ENCODE peak calls at places on chromosomes 12 and 14, in five cellular contexts. D is Peyer's patch, Z is fibroblast of the aortic adventitia, N is GM12865, B is ascending aorta. T is an unnamed sample.

GRCh38 chr14:58955294-58955821 is 233.1 kb upstream of the DAAM1 start:
- DNase-seq in D (no peak), Z (peak; percentile 74), N (peak; percentile 68), B (no peak), T (no peak)

GRCh38 chr14:33210304-33210703 is 271.6 kb downstream of the NPAS3 start:
- DNase-seq in D (no peak), Z (peak; percentile 8), N (no peak), B (no peak), T (peak; percentile 52)

GRCh38 chr12:88036368-88036965 is 7.3 kb upstream of the C12orf50 start:
- DNase-seq in D (no peak), Z (peak; percentile 58), N (no peak), B (no peak), T (peak; percentile 86)

GRCh38 chr14:105260826-105261438 is 12.6 kb downstream of the BTBD6 start:
- DNase-seq in D (no peak), Z (no peak), N (no peak), B (no peak), T (no peak)

GRCh38 chr12:49548822-49549648 is 10.2 kb downstream of the KCNH3 start:
- DNase-seq in D (no peak), Z (no peak), N (no peak), B (no peak), T (no peak)

GRCh38 chr12:59619461-59620240 is 23.8 kb downstream of the SLC16A7 start:
- DNase-seq in D (no peak), Z (no peak), N (no peak), B (no peak), T (no peak)

GRCh38 chr12:113422030-113422900 is at the start of gene SDSL:
- DNase-seq in D (peak; percentile 79), Z (peak; percentile 80), N (peak; percentile 84), B (peak; percentile 84), T (peak; percentile 88)

GRCh38 chr14:31806249-31806648 is 245.0 kb downstream of the NUBPL start:
- DNase-seq in D (no peak), Z (no peak), N (no peak), B (no peak), T (no peak)

GRCh38 chr14:76863724-76864407 is 37.7 kb downstream of the LRRC74A start:
- DNase-seq in D (peak; percentile 53), Z (no peak), N (peak; percentile 52), B (no peak), T (no peak)

GRCh38 chr12:124652661-124653060 is 85.2 kb upstream of the NCOR2 start:
- DNase-seq in D (no peak), Z (no peak), N (no peak), B (no peak), T (no peak)

GRCh38 chr14:73047808-73048207 is 10.5 kb upstream of the RBM25 start:
- DNase-seq in D (no peak), Z (no peak), N (no peak), B (no peak), T (peak; percentile 47)

GRCh38 chr12:29309320-29309902 is 71.6 kb downstream of the ERGIC2 start:
- DNase-seq in D (no peak), Z (peak; percentile 67), N (no peak), B (no peak), T (peak; percentile 30)

GRCh38 chr12:68915055-68915454 is 17.9 kb downstream of the CPM start:
- DNase-seq in D (no peak), Z (peak; percentile 90), N (no peak), B (no peak), T (peak; percentile 35)

GRCh38 chr12:29164477-29165163 is 15.5 kb downstream of the FAR2 start:
- DNase-seq in D (no peak), Z (peak; percentile 40), N (peak; percentile 71), B (no peak), T (peak; percentile 54)

GRCh38 chr12:74891276-74891675 is 318.4 kb downstream of the KCNC2 start:
- DNase-seq in D (no peak), Z (no peak), N (no peak), B (no peak), T (no peak)

GRCh38 chr14:54108481-54109471 is 152.2 kb upstream of the BMP4 start:
- DNase-seq in D (no peak), Z (peak; percentile 95), N (peak; percentile 1), B (no peak), T (peak; percentile 69)

GRCh38 chr12:8661751-8662150 is 875 bp downstream of the MFAP5 start:
- DNase-seq in D (no peak), Z (peak; percentile 51), N (no peak), B (no peak), T (no peak)
- H3K4me3 ChIP-seq in D (no peak overlapping the region), Z (peak overlapping the region; percentile 82), N (no peak overlapping the region), B (no peak overlapping the region), T (no peak overlapping the region)

DNA sequence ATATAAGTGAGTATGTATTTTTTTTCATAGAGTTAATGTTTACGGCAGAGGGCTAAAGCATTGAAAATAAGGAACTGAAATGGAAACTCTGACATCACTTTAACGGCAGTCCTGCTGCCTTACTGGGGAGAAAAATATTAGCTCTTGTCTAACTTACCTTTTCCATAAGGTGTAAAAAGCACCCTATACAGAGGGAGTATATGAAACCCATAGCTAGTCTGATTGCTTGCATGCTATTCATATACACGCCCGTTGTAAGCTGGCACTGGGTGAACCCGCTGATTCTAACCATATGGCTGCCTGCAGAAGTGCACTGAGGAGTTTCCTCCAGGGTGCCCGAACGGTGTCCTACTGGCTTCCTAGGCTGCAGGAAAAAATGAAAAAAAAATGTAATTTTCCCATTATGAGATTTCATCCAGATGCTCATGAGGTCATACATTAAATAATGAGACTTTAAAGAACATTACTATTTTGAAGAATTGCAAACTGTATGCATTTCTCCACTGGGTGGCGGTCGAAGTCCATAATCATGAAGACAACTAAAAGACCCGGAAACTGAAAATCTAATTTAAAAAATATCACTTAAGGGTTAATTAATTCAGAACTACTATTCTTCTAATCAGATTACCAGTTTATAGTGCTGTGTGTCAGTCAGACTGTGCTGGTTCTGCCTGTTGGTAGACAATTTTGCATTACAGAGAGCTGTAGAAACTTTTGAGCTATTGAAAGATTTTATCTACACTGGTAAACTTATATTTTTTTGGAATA is 144.7 kb downstream of the ALX1 start:
- DNase-seq in D (peak; percentile 63), Z (peak; percentile 35), N (peak; percentile 55), B (no peak), T (peak; percentile 41)
- TF ChIP-seq CTCF in D (peak; percentile 66), Z (peak; percentile 47), N (peak; percentile 43), B (no peak), T (peak; percentile 49)

DNA sequence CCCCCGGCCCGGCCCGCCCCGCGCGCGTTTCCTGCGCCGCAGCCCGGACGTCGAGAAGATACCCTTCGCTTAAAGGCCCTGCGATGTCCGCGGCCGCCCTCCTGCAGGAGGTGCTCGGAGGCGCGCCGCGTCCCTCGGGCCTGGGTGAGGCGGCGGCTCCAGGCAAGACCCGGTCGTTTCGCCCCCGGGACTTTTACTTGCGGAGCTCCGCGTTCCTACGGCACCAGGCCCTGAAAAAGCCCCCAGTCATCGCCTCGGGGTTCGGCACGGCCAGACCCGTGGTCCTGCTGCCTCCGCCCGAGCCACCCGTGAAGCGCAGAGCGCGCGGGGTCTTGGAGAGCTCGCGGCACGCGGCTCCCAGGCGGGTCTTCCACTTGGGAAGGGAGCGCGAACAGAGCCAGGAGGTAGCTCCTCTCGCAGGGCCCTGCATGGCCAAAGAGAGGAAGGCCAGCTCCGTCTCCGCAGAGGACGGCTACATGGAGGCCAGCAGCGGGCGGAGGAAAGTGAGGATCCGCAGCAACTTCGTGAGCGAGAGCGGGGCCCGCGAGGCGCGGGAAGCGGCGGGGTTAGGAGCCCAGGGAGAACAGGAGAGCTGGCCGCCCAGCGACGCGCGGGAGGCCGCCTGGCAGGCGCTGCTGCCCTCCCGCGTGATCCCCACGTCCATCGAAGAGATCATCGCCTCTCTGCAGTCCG is 26.9 kb downstream of the TTC6 start:
- DNase-seq in D (no peak), Z (peak; percentile 14), N (no peak), B (no peak), T (no peak)
- H3K4me3 ChIP-seq in D (no peak overlapping the region), Z (peak overlapping the region; percentile 29), N (no peak overlapping the region), B (no peak overlapping the region), T (no peak overlapping the region)

GRCh38 chr12:52361553-52361952 is 5.7 kb downstream of the KRT85 start:
- DNase-seq in D (no peak), Z (no peak), N (no peak), B (peak; percentile 18), T (no peak)

GRCh38 chr12:52360663-52361271 is 6.5 kb downstream of the KRT85 start:
- DNase-seq in D (no peak), Z (no peak), N (no peak), B (peak; percentile 61), T (peak; percentile 52)

GRCh38 chr12:52364061-52364460 is 3.2 kb downstream of the KRT85 start:
- DNase-seq in D (no peak), Z (no peak), N (no peak), B (no peak), T (no peak)

GRCh38 chr12:52363111-52363679 is 4.1 kb downstream of the KRT85 start:
- DNase-seq in D (no peak), Z (no peak), N (no peak), B (no peak), T (no peak)

DNA sequence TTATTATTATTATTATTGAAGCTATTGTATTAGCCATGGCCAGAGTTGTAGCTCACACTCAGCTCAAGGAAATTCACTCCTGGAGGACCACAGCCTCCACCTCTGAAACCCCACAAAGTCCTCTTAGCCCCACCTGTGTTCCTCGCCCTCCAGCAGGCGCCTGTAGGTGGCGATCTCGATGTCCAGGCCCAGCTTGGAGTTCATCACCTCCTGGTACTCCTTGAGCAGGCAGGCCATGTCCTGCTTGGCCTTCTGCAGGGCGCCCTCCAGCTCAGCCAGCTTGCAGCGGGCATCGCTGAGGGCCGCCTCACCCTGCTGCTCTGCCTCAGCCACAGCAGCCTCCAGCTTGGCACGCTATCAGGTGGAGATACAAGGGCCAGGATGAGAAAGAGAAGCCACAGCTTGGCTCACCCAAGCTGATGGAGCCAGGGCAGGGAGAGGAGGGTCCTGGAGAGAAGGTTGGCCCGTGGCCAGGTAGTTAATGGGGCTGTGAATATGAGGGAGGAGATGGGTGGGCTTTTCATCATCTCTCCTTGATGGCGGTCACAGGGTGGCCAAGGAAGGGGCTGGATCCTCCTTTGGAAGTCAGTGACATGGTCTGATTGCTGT is 5.1 kb downstream of the KRT85 start:
- DNase-seq in D (no peak), Z (no peak), N (peak; percentile 9), B (no peak), T (no peak)
- TF ChIP-seq CTCF in D (no peak), Z (no peak), N (peak; percentile 29), B (no peak), T (peak; percentile 12)

GRCh38 chr12:57111046-57111698 is at the start of gene STAT6:
- DNase-seq in D (peak; percentile 96), Z (peak; percentile 93), N (peak; percentile 93), B (peak; percentile 92), T (peak; percentile 86)

GRCh38 chr12:57116580-57117281 is 5.6 kb upstream of the STAT6 start:
- DNase-seq in D (no peak), Z (no peak), N (no peak), B (no peak), T (no peak)

GRCh38 chr12:57109207-57110160 is 1.7 kb downstream of the STAT6 start:
- DNase-seq in D (no peak), Z (no peak), N (no peak), B (no peak), T (no peak)

GRCh38 chr12:57110189-57111045 is 745 bp downstream of the STAT6 start:
- DNase-seq in D (peak; percentile 93), Z (peak; percentile 50), N (peak; percentile 89), B (peak; percentile 83), T (peak; percentile 44)

GRCh38 chr12:57112492-57113294 is 1.5 kb upstream of the STAT6 start:
- DNase-seq in D (no peak), Z (no peak), N (no peak), B (no peak), T (no peak)
- H3K4me3 ChIP-seq in D (peak overlapping the region; percentile 81), Z (peak overlapping the region; percentile 48), N (peak overlapping the region; percentile 98), B (peak overlapping the region; percentile 90), T (no peak overlapping the region)

T was measured in epithelial cell of esophagus.